ENCODE peak calls at places on chromosomes 11 and 22, in six cellular contexts. One of them, this sample, is unnamed.

GRCh38 chr11:119338318-119338890 is 2.3 kb downstream of the C1QTNF5 start:
- DNase-seq in left ventricle myocardium inferior: peak; percentile 65
- DNase-seq in tibial artery: peak; percentile 66
- DNase-seq in thoracic aorta: no peak
- DNase-seq in lower lobe of right lung: peak; percentile 76
- DNase-seq in kidney: peak; percentile 87
- DNase-seq in this sample: peak; percentile 78

GRCh38 chr11:3231851-3232744 is at the start of gene MRGPRE:
- DNase-seq in left ventricle myocardium inferior: peak; percentile 62
- DNase-seq in tibial artery: no peak
- DNase-seq in thoracic aorta: no peak
- DNase-seq in lower lobe of right lung: peak; percentile 46
- DNase-seq in kidney: peak; percentile 62
- DNase-seq in this sample: peak; percentile 60

GRCh38 chr11:133778161-133778560 is 67.2 kb downstream of the SPATA19 start:
- DNase-seq in left ventricle myocardium inferior: no peak
- DNase-seq in tibial artery: no peak
- DNase-seq in thoracic aorta: no peak
- DNase-seq in lower lobe of right lung: no peak
- DNase-seq in kidney: no peak
- DNase-seq in this sample: no peak

GRCh38 chr22:48819232-48819631 is 1008.4 kb downstream of the BRD1 start:
- DNase-seq in left ventricle myocardium inferior: no peak
- DNase-seq in tibial artery: no peak
- DNase-seq in thoracic aorta: no peak
- DNase-seq in lower lobe of right lung: no peak
- DNase-seq in kidney: peak; percentile 61
- DNase-seq in this sample: no peak

GRCh38 chr11:126072141-126072741 is 9.6 kb upstream of the CDON start:
- DNase-seq in left ventricle myocardium inferior: no peak
- DNase-seq in tibial artery: no peak
- DNase-seq in thoracic aorta: no peak
- DNase-seq in lower lobe of right lung: no peak
- DNase-seq in kidney: no peak
- DNase-seq in this sample: no peak

GRCh38 chr11:69209936-69210659 is 54.4 kb downstream of the SMIM38 start:
- DNase-seq in left ventricle myocardium inferior: no peak
- DNase-seq in tibial artery: no peak
- DNase-seq in thoracic aorta: no peak
- DNase-seq in lower lobe of right lung: no peak
- DNase-seq in kidney: no peak
- DNase-seq in this sample: no peak

GRCh38 chr22:37623075-37624016 is 14.7 kb downstream of the GGA1 start:
- DNase-seq in left ventricle myocardium inferior: peak; percentile 66
- DNase-seq in tibial artery: no peak
- DNase-seq in thoracic aorta: no peak
- DNase-seq in lower lobe of right lung: peak; percentile 83
- DNase-seq in kidney: no peak
- DNase-seq in this sample: peak; percentile 70

GRCh38 chr11:77301510-77301909 is at the start of gene GDPD4:
- DNase-seq in left ventricle myocardium inferior: no peak
- DNase-seq in tibial artery: no peak
- DNase-seq in thoracic aorta: no peak
- DNase-seq in lower lobe of right lung: no peak
- DNase-seq in kidney: no peak
- DNase-seq in this sample: no peak

GRCh38 chr22:38077595-38077994 is 6.4 kb downstream of the SLC16A8 start:
- DNase-seq in left ventricle myocardium inferior: no peak
- DNase-seq in tibial artery: no peak
- DNase-seq in thoracic aorta: no peak
- DNase-seq in lower lobe of right lung: no peak
- DNase-seq in kidney: peak; percentile 55
- DNase-seq in this sample: no peak

GRCh38 chr11:114832532-114833125 is 154.3 kb downstream of the NXPE2 start:
- DNase-seq in left ventricle myocardium inferior: no peak
- DNase-seq in tibial artery: no peak
- DNase-seq in thoracic aorta: no peak
- DNase-seq in lower lobe of right lung: no peak
- DNase-seq in kidney: no peak
- DNase-seq in this sample: no peak

GRCh38 chr11:103441021-103441420 is 331.8 kb downstream of the DYNC2H1 start:
- DNase-seq in left ventricle myocardium inferior: no peak
- DNase-seq in tibial artery: no peak
- DNase-seq in thoracic aorta: no peak
- DNase-seq in lower lobe of right lung: no peak
- DNase-seq in kidney: no peak
- DNase-seq in this sample: no peak

GRCh38 chr11:116257092-116257491 is 515.7 kb downstream of the BUD13 start:
- DNase-seq in left ventricle myocardium inferior: no peak
- DNase-seq in tibial artery: no peak
- DNase-seq in thoracic aorta: no peak
- DNase-seq in lower lobe of right lung: no peak
- DNase-seq in kidney: no peak
- DNase-seq in this sample: no peak

GRCh38 chr11:85094795-85095194 is 532.3 kb downstream of the DLG2 start:
- DNase-seq in left ventricle myocardium inferior: no peak
- DNase-seq in tibial artery: no peak
- DNase-seq in thoracic aorta: no peak
- DNase-seq in lower lobe of right lung: no peak
- DNase-seq in kidney: no peak
- DNase-seq in this sample: no peak

GRCh38 chr11:125300791-125301218 is 136.3 kb downstream of the PKNOX2 start:
- DNase-seq in left ventricle myocardium inferior: peak; percentile 31
- DNase-seq in tibial artery: no peak
- DNase-seq in thoracic aorta: no peak
- DNase-seq in lower lobe of right lung: no peak
- DNase-seq in kidney: peak; percentile 39
- DNase-seq in this sample: no peak

GRCh38 chr22:24027389-24027980 is 16.4 kb downstream of the CABIN1 start:
- DNase-seq in left ventricle myocardium inferior: no peak
- DNase-seq in tibial artery: no peak
- DNase-seq in thoracic aorta: no peak
- DNase-seq in lower lobe of right lung: no peak
- DNase-seq in kidney: no peak
- DNase-seq in this sample: no peak

GRCh38 chr22:45469573-45470383 is 32.9 kb upstream of the FBLN1 start:
- DNase-seq in left ventricle myocardium inferior: no peak
- DNase-seq in tibial artery: no peak
- DNase-seq in thoracic aorta: no peak
- DNase-seq in lower lobe of right lung: peak; percentile 7
- DNase-seq in kidney: peak; percentile 8
- DNase-seq in this sample: no peak

GRCh38 chr11:93564895-93565294 is 21.7 kb upstream of the SMCO4 start:
- DNase-seq in left ventricle myocardium inferior: no peak
- DNase-seq in tibial artery: no peak
- DNase-seq in thoracic aorta: no peak
- DNase-seq in lower lobe of right lung: no peak
- DNase-seq in kidney: no peak
- DNase-seq in this sample: no peak

GRCh38 chr22:45889539-45890350 is 87.2 kb downstream of the WNT7B start:
- DNase-seq in left ventricle myocardium inferior: peak; percentile 12
- DNase-seq in tibial artery: no peak
- DNase-seq in thoracic aorta: no peak
- DNase-seq in lower lobe of right lung: peak; percentile 37
- DNase-seq in kidney: peak; percentile 66
- DNase-seq in this sample: peak; percentile 12

GRCh38 chr11:65380460-65381126 is 1.9 kb downstream of the SLC25A45 start:
- DNase-seq in left ventricle myocardium inferior: no peak
- DNase-seq in tibial artery: no peak
- DNase-seq in thoracic aorta: no peak
- DNase-seq in lower lobe of right lung: no peak
- DNase-seq in kidney: peak; percentile 67
- DNase-seq in this sample: no peak

GRCh38 chr11:120523196-120523595 is 11.6 kb downstream of the GRIK4 start:
- DNase-seq in left ventricle myocardium inferior: no peak
- DNase-seq in tibial artery: no peak
- DNase-seq in thoracic aorta: no peak
- DNase-seq in lower lobe of right lung: peak; percentile 35
- DNase-seq in kidney: no peak
- DNase-seq in this sample: no peak

GRCh38 chr11:17352925-17353227 is 1.3 kb downstream of the NCR3LG1 start:
- DNase-seq in left ventricle myocardium inferior: peak; percentile 18
- DNase-seq in tibial artery: no peak
- DNase-seq in thoracic aorta: no peak
- DNase-seq in lower lobe of right lung: peak; percentile 67
- DNase-seq in kidney: peak; percentile 79
- DNase-seq in this sample: no peak

GRCh38 chr11:62324738-62325556 is 12.3 kb upstream of the ASRGL1 start:
- DNase-seq in left ventricle myocardium inferior: peak; percentile 31
- DNase-seq in tibial artery: peak; percentile 30
- DNase-seq in thoracic aorta: no peak
- DNase-seq in lower lobe of right lung: peak; percentile 67
- DNase-seq in kidney: no peak
- DNase-seq in this sample: no peak

GRCh38 chr22:18966748-18967147 is 30.7 kb upstream of the PRODH start:
- DNase-seq in left ventricle myocardium inferior: no peak
- DNase-seq in tibial artery: no peak
- DNase-seq in thoracic aorta: no peak
- DNase-seq in lower lobe of right lung: peak; percentile 35
- DNase-seq in kidney: peak; percentile 63
- DNase-seq in this sample: peak; percentile 23

GRCh38 chr11:125072961-125073590 is 10.0 kb downstream of the SLC37A2 start:
- DNase-seq in left ventricle myocardium inferior: no peak
- DNase-seq in tibial artery: no peak
- DNase-seq in thoracic aorta: no peak
- DNase-seq in lower lobe of right lung: peak; percentile 39
- DNase-seq in kidney: no peak
- DNase-seq in this sample: no peak

GRCh38 chr11:43943931-43944751 is 1.7 kb downstream of the C11orf96 start:
- DNase-seq in left ventricle myocardium inferior: no peak
- DNase-seq in tibial artery: no peak
- DNase-seq in thoracic aorta: no peak
- DNase-seq in lower lobe of right lung: peak; percentile 53
- DNase-seq in kidney: no peak
- DNase-seq in this sample: no peak

GRCh38 chr11:64343740-64344133 is 3.7 kb downstream of the CCDC88B start:
- DNase-seq in left ventricle myocardium inferior: no peak
- DNase-seq in tibial artery: no peak
- DNase-seq in thoracic aorta: no peak
- DNase-seq in lower lobe of right lung: no peak
- DNase-seq in kidney: no peak
- DNase-seq in this sample: no peak

GRCh38 chr11:1942541-1943260 is 4.4 kb upstream of the MRPL23 start:
- DNase-seq in left ventricle myocardium inferior: no peak
- DNase-seq in tibial artery: no peak
- DNase-seq in thoracic aorta: no peak
- DNase-seq in lower lobe of right lung: peak; percentile 30
- DNase-seq in kidney: peak; percentile 56
- DNase-seq in this sample: peak; percentile 37

GRCh38 chr11:87180743-87181142 is 143.0 kb downstream of the TMEM135 start:
- DNase-seq in left ventricle myocardium inferior: no peak
- DNase-seq in tibial artery: no peak
- DNase-seq in thoracic aorta: no peak
- DNase-seq in lower lobe of right lung: no peak
- DNase-seq in kidney: no peak
- DNase-seq in this sample: no peak

GRCh38 chr11:75642402-75643113 is 26.3 kb downstream of the MAP6 start:
- DNase-seq in left ventricle myocardium inferior: no peak
- DNase-seq in tibial artery: no peak
- DNase-seq in thoracic aorta: no peak
- DNase-seq in lower lobe of right lung: no peak
- DNase-seq in kidney: no peak
- DNase-seq in this sample: no peak

GRCh38 chr11:10931761-10932700 is 74.2 kb upstream of the ZBED5 start:
- DNase-seq in left ventricle myocardium inferior: peak; percentile 26
- DNase-seq in tibial artery: peak; percentile 75
- DNase-seq in thoracic aorta: no peak
- DNase-seq in lower lobe of right lung: peak; percentile 54
- DNase-seq in kidney: peak; percentile 79
- DNase-seq in this sample: peak; percentile 75

DNA sequence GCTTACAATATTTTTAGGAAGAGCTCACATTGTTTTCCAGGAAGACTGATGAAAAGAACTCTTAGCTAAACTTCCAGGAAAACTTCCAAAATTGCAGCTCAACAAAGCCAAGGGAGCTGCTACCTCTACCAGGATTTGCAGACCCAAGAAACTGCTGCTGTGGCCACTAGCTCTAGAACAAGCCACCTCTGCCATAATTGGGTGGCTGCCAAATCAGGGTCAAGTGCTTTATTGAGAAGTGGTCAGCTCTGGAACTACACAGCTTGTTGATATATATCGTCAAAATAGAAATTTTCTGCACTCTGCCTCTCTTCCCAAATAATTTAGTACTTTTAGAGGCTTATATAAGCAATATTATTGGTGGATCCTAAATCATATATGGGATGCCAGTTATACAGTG is 371.8 kb upstream of the CHORDC1 start:
- DNase-seq in left ventricle myocardium inferior: no peak
- DNase-seq in tibial artery: no peak
- DNase-seq in thoracic aorta: no peak
- DNase-seq in lower lobe of right lung: no peak
- DNase-seq in kidney: peak; percentile 20
- DNase-seq in this sample: no peak
- H3K4me1 ChIP-seq in left ventricle myocardium inferior: peaks cover 5% of the 10 kb centered on the region
- H3K4me1 ChIP-seq in tibial artery: no peaks in the 10 kb centered on the region
- H3K4me1 ChIP-seq in thoracic aorta: no peaks in the 10 kb centered on the region
- H3K4me1 ChIP-seq in lower lobe of right lung: no peaks in the 10 kb centered on the region
- H3K4me1 ChIP-seq in kidney: no peaks in the 10 kb centered on the region
- H3K4me1 ChIP-seq in this sample: no peaks in the 10 kb centered on the region

GRCh38 chr11:82356316-82356715 is 377.3 kb downstream of the FAM181B start:
- DNase-seq in left ventricle myocardium inferior: no peak
- DNase-seq in tibial artery: no peak
- DNase-seq in thoracic aorta: no peak
- DNase-seq in lower lobe of right lung: no peak
- DNase-seq in kidney: no peak
- DNase-seq in this sample: no peak
- TF ChIP-seq CTCF in left ventricle myocardium inferior: no peak
- TF ChIP-seq CTCF in tibial artery: no peak
- TF ChIP-seq CTCF in thoracic aorta: no peak
- TF ChIP-seq CTCF in lower lobe of right lung: no peak
- TF ChIP-seq CTCF in kidney: no peak
- TF ChIP-seq CTCF in this sample: no peak

GRCh38 chr11:122743949-122744876 is 88.7 kb downstream of the UBASH3B start:
- DNase-seq in left ventricle myocardium inferior: no peak
- DNase-seq in tibial artery: peak; percentile 37
- DNase-seq in thoracic aorta: no peak
- DNase-seq in lower lobe of right lung: no peak
- DNase-seq in kidney: no peak
- DNase-seq in this sample: no peak
- H3K4me1 ChIP-seq in left ventricle myocardium inferior: peaks cover 28% of the 10 kb centered on the region
- H3K4me1 ChIP-seq in tibial artery: no peaks in the 10 kb centered on the region
- H3K4me1 ChIP-seq in thoracic aorta: no peaks in the 10 kb centered on the region
- H3K4me1 ChIP-seq in lower lobe of right lung: peaks cover 62% of the 10 kb centered on the region
- H3K4me1 ChIP-seq in kidney: peaks cover 10% of the 10 kb centered on the region
- H3K4me1 ChIP-seq in this sample: no peaks in the 10 kb centered on the region

DNA sequence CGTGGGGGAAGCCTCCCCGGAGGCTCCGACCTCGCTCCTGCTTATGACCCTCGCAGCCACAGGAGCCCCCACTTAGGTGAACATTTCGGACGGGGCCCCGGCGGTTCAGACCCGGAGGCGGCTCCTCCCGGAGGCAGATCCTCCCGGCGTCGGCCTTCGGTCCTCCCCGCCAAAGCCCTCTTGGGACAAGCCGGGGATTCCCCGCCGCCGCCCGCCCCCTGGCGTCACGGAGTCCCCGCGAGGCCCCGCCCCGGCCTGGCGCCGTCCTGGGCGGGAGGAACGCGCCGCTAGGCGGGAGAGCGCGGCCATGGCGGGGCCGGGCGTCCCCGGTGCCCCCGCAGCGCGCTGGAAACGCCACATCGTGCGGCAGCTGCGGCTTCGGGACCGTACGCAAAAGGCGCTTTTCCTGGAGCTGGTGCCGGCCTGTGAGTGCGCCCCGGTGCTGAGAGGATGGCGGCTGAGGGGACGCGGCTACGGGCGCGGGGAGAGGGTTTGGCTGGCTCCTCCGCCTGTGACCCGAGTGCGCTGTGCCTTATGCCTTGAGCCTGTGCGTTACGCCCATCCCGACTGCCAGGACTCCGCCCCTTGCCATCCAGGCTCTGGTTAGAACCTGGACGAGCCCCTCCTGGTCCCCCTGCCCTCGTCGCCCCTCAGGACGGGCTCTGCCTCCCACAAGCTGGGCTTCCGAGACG is at the start of gene ATG16L2:
- DNase-seq in left ventricle myocardium inferior: peak; percentile 87
- DNase-seq in tibial artery: peak; percentile 75
- DNase-seq in thoracic aorta: no peak
- DNase-seq in lower lobe of right lung: peak; percentile 91
- DNase-seq in kidney: peak; percentile 95
- DNase-seq in this sample: peak; percentile 94
- TF ChIP-seq CTCF in left ventricle myocardium inferior: peak; percentile 59
- TF ChIP-seq CTCF in tibial artery: peak; percentile 35
- TF ChIP-seq CTCF in thoracic aorta: peak; percentile 38
- TF ChIP-seq CTCF in lower lobe of right lung: peak; percentile 39
- TF ChIP-seq CTCF in kidney: peak; percentile 26
- TF ChIP-seq CTCF in this sample: peak; percentile 19